ENCODE peak calls at places on chromosomes 3 and 15, in nine cellular contexts. One of them, this sample, is unnamed.
A peak's percentile ranks its signal among the peaks of the same experiment; 100 is the strongest.

GRCh38 chr3:71309342-71309741 is 274.2 kb downstream of the FOXP1 start:
- DNase-seq in upper lobe of right lung: no peak
- DNase-seq in GM04503: no peak
- DNase-seq in activated T-helper 1 cell treated with Interleukin-2 at 50 U/mL for 16 hours: no peak
- DNase-seq in neural progenitor cell: no peak
- DNase-seq in stimulated activated CD4-positive, alpha-beta T cell treated with anti-CD3 and anti-CD28 coated beads, Interleukin-12 subunit alpha, Interleukin-12 subunit beta, amount 100 ng/mL, for 24 hours: peak; percentile 27
- DNase-seq in transverse colon: no peak
- DNase-seq in Kasumi-1: no peak
- DNase-seq in iris pigment epithelial cell: no peak
- DNase-seq in this sample: no peak

GRCh38 chr15:66148187-66148586 is 105.4 kb downstream of the MEGF11 start:
- DNase-seq in activated T-helper 1 cell treated with Interleukin-2 at 50 U/mL for 16 hours: no peak
- DNase-seq in upper lobe of right lung: no peak
- DNase-seq in Kasumi-1: no peak
- DNase-seq in iris pigment epithelial cell: no peak
- DNase-seq in neural progenitor cell: no peak
- DNase-seq in transverse colon: no peak
- DNase-seq in stimulated activated CD4-positive, alpha-beta T cell treated with anti-CD3 and anti-CD28 coated beads, Interleukin-12 subunit alpha, Interleukin-12 subunit beta, amount 100 ng/mL, for 24 hours: no peak
- DNase-seq in GM04503: no peak
- DNase-seq in this sample: no peak

GRCh38 chr3:74631341-74631740 is 16.9 kb upstream of the CNTN3 start:
- DNase-seq in GM04503: no peak
- DNase-seq in iris pigment epithelial cell: peak; percentile 57
- DNase-seq in activated T-helper 1 cell treated with Interleukin-2 at 50 U/mL for 16 hours: no peak
- DNase-seq in Kasumi-1: no peak
- DNase-seq in stimulated activated CD4-positive, alpha-beta T cell treated with anti-CD3 and anti-CD28 coated beads, Interleukin-12 subunit alpha, Interleukin-12 subunit beta, amount 100 ng/mL, for 24 hours: no peak
- DNase-seq in upper lobe of right lung: no peak
- DNase-seq in neural progenitor cell: no peak
- DNase-seq in transverse colon: no peak
- DNase-seq in this sample: no peak

GRCh38 chr15:23447107-23447500 is at the start of gene GOLGA6L2:
- DNase-seq in stimulated activated CD4-positive, alpha-beta T cell treated with anti-CD3 and anti-CD28 coated beads, Interleukin-12 subunit alpha, Interleukin-12 subunit beta, amount 100 ng/mL, for 24 hours: no peak
- DNase-seq in iris pigment epithelial cell: no peak
- DNase-seq in activated T-helper 1 cell treated with Interleukin-2 at 50 U/mL for 16 hours: no peak
- DNase-seq in neural progenitor cell: no peak
- DNase-seq in transverse colon: no peak
- DNase-seq in Kasumi-1: no peak
- DNase-seq in GM04503: no peak
- DNase-seq in upper lobe of right lung: no peak
- DNase-seq in this sample: no peak

GRCh38 chr15:44157679-44158078 is 37.4 kb downstream of the FRMD5 start:
- DNase-seq in iris pigment epithelial cell: peak; percentile 95
- DNase-seq in upper lobe of right lung: no peak
- DNase-seq in transverse colon: no peak
- DNase-seq in GM04503: peak; percentile 65
- DNase-seq in Kasumi-1: no peak
- DNase-seq in stimulated activated CD4-positive, alpha-beta T cell treated with anti-CD3 and anti-CD28 coated beads, Interleukin-12 subunit alpha, Interleukin-12 subunit beta, amount 100 ng/mL, for 24 hours: no peak
- DNase-seq in activated T-helper 1 cell treated with Interleukin-2 at 50 U/mL for 16 hours: no peak
- DNase-seq in neural progenitor cell: no peak
- DNase-seq in this sample: no peak

GRCh38 chr15:39466428-39466827 is 114.5 kb upstream of the THBS1 start:
- DNase-seq in transverse colon: peak; percentile 21
- DNase-seq in iris pigment epithelial cell: no peak
- DNase-seq in Kasumi-1: no peak
- DNase-seq in GM04503: no peak
- DNase-seq in neural progenitor cell: no peak
- DNase-seq in activated T-helper 1 cell treated with Interleukin-2 at 50 U/mL for 16 hours: no peak
- DNase-seq in stimulated activated CD4-positive, alpha-beta T cell treated with anti-CD3 and anti-CD28 coated beads, Interleukin-12 subunit alpha, Interleukin-12 subunit beta, amount 100 ng/mL, for 24 hours: no peak
- DNase-seq in upper lobe of right lung: peak; percentile 74
- DNase-seq in this sample: no peak

GRCh38 chr15:89768071-89768500 is 8.0 kb upstream of the MESP2 start:
- DNase-seq in GM04503: peak; percentile 31
- DNase-seq in activated T-helper 1 cell treated with Interleukin-2 at 50 U/mL for 16 hours: no peak
- DNase-seq in stimulated activated CD4-positive, alpha-beta T cell treated with anti-CD3 and anti-CD28 coated beads, Interleukin-12 subunit alpha, Interleukin-12 subunit beta, amount 100 ng/mL, for 24 hours: no peak
- DNase-seq in iris pigment epithelial cell: peak; percentile 53
- DNase-seq in Kasumi-1: no peak
- DNase-seq in transverse colon: peak; percentile 46
- DNase-seq in neural progenitor cell: no peak
- DNase-seq in upper lobe of right lung: no peak
- DNase-seq in this sample: no peak

GRCh38 chr3:146166450-146167222 is 5.7 kb upstream of the PLOD2 start:
- DNase-seq in neural progenitor cell: no peak
- DNase-seq in GM04503: peak; percentile 91
- DNase-seq in Kasumi-1: no peak
- DNase-seq in upper lobe of right lung: no peak
- DNase-seq in transverse colon: no peak
- DNase-seq in activated T-helper 1 cell treated with Interleukin-2 at 50 U/mL for 16 hours: no peak
- DNase-seq in iris pigment epithelial cell: peak; percentile 93
- DNase-seq in stimulated activated CD4-positive, alpha-beta T cell treated with anti-CD3 and anti-CD28 coated beads, Interleukin-12 subunit alpha, Interleukin-12 subunit beta, amount 100 ng/mL, for 24 hours: no peak
- DNase-seq in this sample: no peak

GRCh38 chr3:141544697-141545096 is 57.9 kb downstream of the RASA2 start:
- DNase-seq in transverse colon: no peak
- DNase-seq in stimulated activated CD4-positive, alpha-beta T cell treated with anti-CD3 and anti-CD28 coated beads, Interleukin-12 subunit alpha, Interleukin-12 subunit beta, amount 100 ng/mL, for 24 hours: no peak
- DNase-seq in iris pigment epithelial cell: no peak
- DNase-seq in GM04503: no peak
- DNase-seq in upper lobe of right lung: no peak
- DNase-seq in activated T-helper 1 cell treated with Interleukin-2 at 50 U/mL for 16 hours: no peak
- DNase-seq in neural progenitor cell: no peak
- DNase-seq in Kasumi-1: peak; percentile 19
- DNase-seq in this sample: no peak

GRCh38 chr15:27770769-27771554 is 328.2 kb downstream of the OCA2 start:
- DNase-seq in transverse colon: no peak
- DNase-seq in GM04503: no peak
- DNase-seq in activated T-helper 1 cell treated with Interleukin-2 at 50 U/mL for 16 hours: no peak
- DNase-seq in iris pigment epithelial cell: no peak
- DNase-seq in stimulated activated CD4-positive, alpha-beta T cell treated with anti-CD3 and anti-CD28 coated beads, Interleukin-12 subunit alpha, Interleukin-12 subunit beta, amount 100 ng/mL, for 24 hours: no peak
- DNase-seq in Kasumi-1: no peak
- DNase-seq in upper lobe of right lung: no peak
- DNase-seq in neural progenitor cell: no peak
- DNase-seq in this sample: no peak